ENCODE peak calls at places on chromosomes 3 and 15, in eight cellular contexts. Q is breast epithelium, V is HCT116, U is SK-N-SH, C is GM12891, G is stomach, R is suprapubic skin, O is prostate gland. B is an unnamed sample.

GRCh38 chr3:186520957-186521842 is 23.0 kb downstream of the CRYGS start:
- DNase-seq in Q (no peak), V (no peak), U (no peak), C (no peak), G (no peak), R (no peak), O (no peak), B (peak)

GRCh38 chr15:50873935-50874353 is 34.5 kb upstream of the AP4E1 start:
- DNase-seq in Q (no peak), V (no peak), U (no peak), C (no peak), G (no peak), R (no peak), O (no peak), B (no peak)

GRCh38 chr15:37771462-37771861 is 163.0 kb upstream of the TMCO5A start:
- DNase-seq in Q (no peak), V (no peak), U (no peak), C (no peak), G (no peak), R (no peak), O (no peak), B (no peak)

GRCh38 chr3:160376681-160377080 is 22.3 kb downstream of the IFT80 start:
- DNase-seq in Q (no peak), V (no peak), U (no peak), C (no peak), G (no peak), R (no peak), O (no peak), B (no peak)

GRCh38 chr3:160134964-160135363 is 90.3 kb upstream of the C3orf80 start:
- DNase-seq in Q (no peak), V (no peak), U (no peak), C (no peak), G (no peak), R (no peak), O (no peak), B (no peak)

GRCh38 chr15:99283739-99284138 is 32.5 kb downstream of the LRRC28 start:
- DNase-seq in Q (no peak), V (no peak), U (no peak), C (no peak), G (no peak), R (no peak), O (no peak), B (no peak)

GRCh38 chr15:28208583-28208982 is 109.5 kb upstream of the OCA2 start:
- DNase-seq in Q (no peak), V (no peak), U (no peak), C (no peak), G (no peak), R (no peak), O (no peak), B (no peak)

GRCh38 chr15:93288718-93289117 is 199.7 kb upstream of the RGMA start:
- DNase-seq in Q (no peak), V (no peak), U (no peak), C (no peak), G (no peak), R (no peak), O (no peak), B (no peak)

GRCh38 chr3:97960561-97961275 is 11.5 kb downstream of the RIOX2 start:
- DNase-seq in Q (no peak), V (no peak), U (no peak), C (no peak), G (no peak), R (no peak), O (no peak), B (no peak)

GRCh38 chr3:58260261-58260731 is 22.7 kb downstream of the ABHD6 start:
- DNase-seq in Q (no peak), V (peak), U (no peak), C (no peak), G (no peak), R (no peak), O (no peak), B (no peak)
- TF ChIP-seq POLR2AphosphoS5 in Q (no peak), V (no peak), U (no peak), C (no peak), G (no peak), R (no peak), O (no peak), B (no peak)

GRCh38 chr15:88537591-88538317 is 8.7 kb downstream of the DET1 start:
- DNase-seq in Q (no peak), V (no peak), U (no peak), C (no peak), G (no peak), R (no peak), O (no peak), B (no peak)

GRCh38 chr15:88539441-88539840 is 7.0 kb downstream of the DET1 start:
- DNase-seq in Q (no peak), V (no peak), U (no peak), C (no peak), G (no peak), R (no peak), O (no peak), B (no peak)

GRCh38 chr15:88535607-88536313 is 10.7 kb downstream of the DET1 start:
- DNase-seq in Q (no peak), V (no peak), U (no peak), C (no peak), G (no peak), R (no peak), O (no peak), B (no peak)

GRCh38 chr15:88533376-88533775 is 13.1 kb downstream of the DET1 start:
- DNase-seq in Q (no peak), V (no peak), U (no peak), C (no peak), G (no peak), R (no peak), O (no peak), B (no peak)

DNA sequence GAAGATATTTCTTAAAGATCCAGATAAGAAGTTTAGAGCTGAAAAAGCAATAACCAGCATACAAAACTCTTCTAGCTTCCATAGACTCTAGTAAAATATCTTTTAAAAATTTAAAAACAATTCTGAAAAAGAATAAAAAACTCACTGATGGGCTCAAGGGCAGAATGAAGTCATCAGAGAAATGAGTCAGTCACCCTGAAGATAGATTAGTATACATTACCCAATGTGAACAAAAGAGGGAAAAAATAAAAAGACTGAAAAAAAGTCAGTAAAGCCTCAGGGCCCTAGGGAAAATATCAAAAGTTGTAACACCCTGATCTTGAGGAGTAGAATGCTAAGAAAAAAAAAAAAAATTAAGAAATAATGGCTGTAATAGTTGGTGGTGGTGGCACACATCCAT is 11.4 kb downstream of the DET1 start:
- DNase-seq in Q (no peak), V (no peak), U (no peak), C (no peak), G (no peak), R (no peak), O (no peak), B (no peak)
- TF ChIP-seq POLR2AphosphoS5 in Q (no peak), V (no peak), U (no peak), C (no peak), G (no peak), R (no peak), O (no peak), B (no peak)

DNA sequence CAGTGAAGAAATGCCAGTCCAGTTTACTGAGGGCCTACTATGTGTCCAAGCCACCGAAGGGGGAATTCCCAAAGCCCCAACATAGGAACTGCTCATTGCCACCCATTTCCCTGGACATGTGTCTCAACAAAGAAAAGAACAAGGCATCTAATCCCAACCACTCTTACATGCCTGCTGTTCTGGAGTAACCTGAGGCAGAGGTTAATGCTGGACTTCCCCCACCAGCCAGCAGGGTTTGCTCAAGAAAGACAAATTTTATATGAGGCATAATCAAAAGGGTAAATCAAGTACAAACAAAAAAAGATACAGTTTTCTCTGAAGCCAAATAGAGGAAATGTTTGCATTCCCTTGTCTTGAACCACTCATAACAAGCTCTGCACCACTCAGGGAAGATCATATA is 4.1 kb downstream of the ADCY5 start:
- DNase-seq in Q (no peak), V (no peak), U (no peak), C (no peak), G (no peak), R (no peak), O (no peak), B (no peak)
- TF ChIP-seq POLR2AphosphoS5 in Q (no peak), V (no peak), U (no peak), C (no peak), G (no peak), R (no peak), O (no peak), B (no peak)

GRCh38 chr3:126527455-126528211 is 3.7 kb downstream of the CHST13 start:
- DNase-seq in Q (no peak), V (no peak), U (no peak), C (no peak), G (no peak), R (no peak), O (no peak), B (no peak)

GRCh38 chr3:126528419-126528799 is 4.5 kb downstream of the CHST13 start:
- DNase-seq in Q (no peak), V (no peak), U (no peak), C (no peak), G (no peak), R (no peak), O (no peak), B (no peak)

GRCh38 chr3:126529585-126530170 is 5.7 kb downstream of the CHST13 start:
- DNase-seq in Q (no peak), V (no peak), U (no peak), C (no peak), G (no peak), R (no peak), O (no peak), B (no peak)

GRCh38 chr3:126530171-126531050 is 6.5 kb downstream of the CHST13 start:
- DNase-seq in Q (no peak), V (no peak), U (no peak), C (no peak), G (peak), R (no peak), O (no peak), B (no peak)

GRCh38 chr3:126528800-126529541 is 5.0 kb downstream of the CHST13 start:
- DNase-seq in Q (no peak), V (no peak), U (peak), C (no peak), G (no peak), R (no peak), O (no peak), B (no peak)
- TF ChIP-seq POLR2AphosphoS5 in Q (no peak), V (no peak), U (no peak), C (no peak), G (no peak), R (no peak), O (no peak), B (no peak)

DNA sequence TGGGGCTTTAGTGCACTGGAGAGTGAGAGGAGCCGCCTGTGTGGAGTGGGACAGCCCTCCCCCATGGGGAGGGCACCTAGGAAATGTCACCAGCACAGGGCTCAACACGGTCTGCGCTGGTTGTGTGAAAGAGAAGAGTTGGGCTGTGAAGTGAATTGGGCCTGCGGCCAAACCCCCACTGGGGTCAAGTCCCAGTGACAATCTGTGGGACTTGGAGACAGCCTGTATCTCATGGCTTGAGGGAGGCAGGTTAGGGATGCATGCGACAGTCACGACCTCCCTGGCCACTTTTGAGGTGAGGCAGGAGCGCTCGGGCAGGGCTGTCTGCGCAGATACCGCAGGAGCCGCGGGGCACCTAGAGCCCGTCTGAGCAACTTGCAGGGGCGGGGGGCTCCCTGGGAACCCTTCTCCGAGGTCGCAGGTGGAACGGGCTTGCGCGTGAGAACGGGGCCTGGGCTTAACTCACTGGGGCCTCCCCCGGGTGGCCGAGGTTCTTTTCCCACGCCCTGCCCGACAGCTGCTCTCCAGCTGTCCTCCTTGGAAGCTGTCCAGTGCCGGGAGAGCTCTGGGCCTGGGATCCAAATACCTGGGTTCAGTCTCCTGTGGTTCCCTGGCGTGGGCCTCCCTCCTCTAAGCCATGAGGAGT is 77.4 kb downstream of the SNRK start:
- DNase-seq in Q (no peak), V (no peak), U (no peak), C (no peak), G (no peak), R (no peak), O (no peak), B (no peak)
- TF ChIP-seq POLR2AphosphoS5 in Q (no peak), V (no peak), U (no peak), C (no peak), G (no peak), R (no peak), O (no peak), B (no peak)

GRCh38 chr3:116145613-116146012 is 299.7 kb downstream of the LSAMP start:
- DNase-seq in Q (no peak), V (no peak), U (no peak), C (no peak), G (no peak), R (no peak), O (no peak), B (no peak)

GRCh38 chr3:116139607-116140006 is 305.7 kb downstream of the LSAMP start:
- DNase-seq in Q (no peak), V (no peak), U (no peak), C (no peak), G (no peak), R (no peak), O (no peak), B (no peak)

GRCh38 chr3:116141724-116142123 is 303.6 kb downstream of the LSAMP start:
- DNase-seq in Q (no peak), V (no peak), U (no peak), C (no peak), G (no peak), R (no peak), O (no peak), B (no peak)

GRCh38 chr3:116135462-116135861 is 309.8 kb downstream of the LSAMP start:
- DNase-seq in Q (no peak), V (no peak), U (peak), C (no peak), G (no peak), R (no peak), O (peak), B (no peak)

DNA sequence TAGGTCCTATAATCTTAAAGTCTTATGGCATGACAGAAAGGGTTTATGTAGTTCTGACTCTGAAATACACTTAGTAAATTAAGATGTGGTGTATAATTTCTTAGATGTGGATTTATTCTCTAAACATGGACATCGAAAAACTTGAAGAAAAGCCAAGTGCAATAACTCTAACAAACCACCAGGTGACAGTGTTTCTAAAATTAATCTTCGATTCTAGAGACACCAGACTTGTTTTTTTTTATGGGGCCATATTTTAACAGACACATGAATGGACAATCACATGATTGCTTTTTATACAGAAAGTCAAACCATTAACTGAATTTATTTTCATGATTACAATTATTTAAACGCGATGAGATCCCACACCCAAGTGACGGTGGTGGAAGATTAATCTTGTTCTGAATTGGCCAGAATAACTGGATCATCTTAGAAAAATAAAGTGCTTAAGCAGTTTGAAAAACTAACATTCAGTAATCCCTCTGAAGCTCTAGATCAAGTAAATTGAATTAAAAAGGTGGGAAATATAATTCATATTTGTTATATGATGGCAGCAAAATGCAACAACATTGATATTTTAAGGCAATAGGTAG is 305.1 kb downstream of the LSAMP start:
- DNase-seq in Q (no peak), V (peak), U (no peak), C (no peak), G (no peak), R (no peak), O (no peak), B (peak)
- TF ChIP-seq POLR2AphosphoS5 in Q (no peak), V (no peak), U (no peak), C (no peak), G (no peak), R (no peak), O (no peak), B (no peak)

GRCh38 chr15:90644526-90644925 is 72.6 kb upstream of the BLM start:
- DNase-seq in Q (no peak), V (no peak), U (no peak), C (no peak), G (no peak), R (no peak), O (no peak), B (no peak)

GRCh38 chr15:90641581-90642463 is 75.3 kb upstream of the BLM start:
- DNase-seq in Q (no peak), V (no peak), U (no peak), C (no peak), G (no peak), R (no peak), O (no peak), B (no peak)

GRCh38 chr15:90643301-90643632 is 73.9 kb upstream of the BLM start:
- DNase-seq in Q (no peak), V (no peak), U (no peak), C (no peak), G (no peak), R (no peak), O (no peak), B (no peak)

GRCh38 chr15:90640862-90641261 is 76.3 kb upstream of the BLM start:
- DNase-seq in Q (no peak), V (no peak), U (no peak), C (no peak), G (no peak), R (no peak), O (no peak), B (no peak)

DNA sequence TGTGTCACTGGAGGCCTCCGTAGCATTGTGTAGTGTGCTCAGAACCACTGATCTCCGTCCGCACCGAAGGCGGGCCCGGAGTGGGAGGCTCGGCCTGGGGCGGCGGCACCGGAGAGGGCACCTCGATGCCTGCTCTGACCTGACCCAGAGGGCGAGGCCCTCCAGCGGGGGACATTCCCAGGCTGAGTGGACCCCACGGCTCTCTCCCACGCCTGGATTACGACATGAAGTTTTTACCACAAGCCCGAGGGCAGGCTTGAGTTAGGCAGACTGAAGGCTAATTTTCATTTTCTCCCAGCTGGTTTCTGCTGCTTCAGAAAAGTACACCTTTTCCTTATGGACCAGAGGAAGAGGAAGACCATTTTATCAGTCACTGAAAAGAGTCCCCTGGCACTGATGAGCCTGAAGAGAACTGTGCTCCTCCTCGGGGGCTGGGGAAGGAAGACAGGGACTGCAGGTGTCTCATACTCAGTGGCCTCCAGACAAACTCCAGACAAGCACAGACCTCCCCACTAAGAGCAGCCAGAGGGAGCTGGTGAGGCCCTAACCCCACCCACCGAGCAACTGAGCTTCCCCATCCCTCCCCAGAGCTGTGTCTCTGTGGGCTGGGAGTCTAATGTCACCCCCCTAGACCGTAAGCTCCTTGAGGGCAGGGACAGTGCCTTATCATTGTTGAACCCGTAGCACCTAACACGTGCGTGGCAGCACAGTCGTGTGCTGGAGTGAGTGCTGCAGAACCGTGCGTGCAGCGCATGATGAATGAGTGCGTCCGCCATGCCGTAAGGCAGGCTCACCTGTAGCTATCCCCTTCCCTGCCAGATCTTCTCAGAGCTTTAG is 74.5 kb upstream of the BLM start:
- DNase-seq in Q (no peak), V (no peak), U (no peak), C (no peak), G (no peak), R (no peak), O (no peak), B (peak)
- TF ChIP-seq POLR2AphosphoS5 in Q (no peak), V (no peak), U (no peak), C (no peak), G (no peak), R (no peak), O (no peak), B (no peak)

GRCh38 chr3:20079621-20080020 is 39.4 kb downstream of the KAT2B start:
- DNase-seq in Q (no peak), V (no peak), U (no peak), C (no peak), G (no peak), R (no peak), O (no peak), B (no peak)

GRCh38 chr3:20083253-20083652 is 43.0 kb downstream of the KAT2B start:
- DNase-seq in Q (no peak), V (no peak), U (no peak), C (no peak), G (no peak), R (no peak), O (no peak), B (no peak)

GRCh38 chr3:20083953-20084352 is 43.7 kb downstream of the KAT2B start:
- DNase-seq in Q (no peak), V (no peak), U (no peak), C (no peak), G (no peak), R (no peak), O (no peak), B (no peak)

GRCh38 chr3:20078194-20078709 is 38.0 kb downstream of the KAT2B start:
- DNase-seq in Q (no peak), V (no peak), U (no peak), C (no peak), G (no peak), R (no peak), O (no peak), B (no peak)

DNA sequence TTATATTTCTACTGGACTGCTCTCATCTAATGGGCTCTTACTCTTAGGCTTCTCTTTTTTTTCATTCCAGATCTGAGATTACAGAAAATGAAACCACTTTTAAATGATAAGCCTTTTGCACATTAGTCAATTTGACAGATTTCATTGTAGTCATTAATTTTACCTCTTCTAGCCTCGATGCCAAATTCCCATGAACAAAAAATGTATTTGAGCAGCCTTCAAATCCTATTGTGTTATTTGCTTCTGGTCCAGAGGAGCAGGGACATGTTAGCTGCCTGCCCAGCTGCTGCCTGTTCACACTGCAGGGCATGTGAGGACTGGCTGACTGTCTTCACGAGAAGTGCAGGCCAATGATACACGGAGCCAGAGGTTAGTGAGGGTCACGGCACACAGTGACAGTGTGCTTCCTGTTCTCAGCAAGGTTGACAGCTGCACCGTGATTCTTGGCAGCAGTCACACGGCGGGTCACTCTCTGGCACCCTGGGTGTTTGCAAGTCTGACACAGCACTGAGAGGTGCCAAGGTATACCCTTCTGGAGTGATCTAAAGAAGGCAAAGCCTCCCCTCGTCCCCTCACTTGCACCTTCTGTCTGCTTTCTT is 40.8 kb downstream of the KAT2B start:
- DNase-seq in Q (peak), V (no peak), U (peak), C (no peak), G (peak), R (peak), O (peak), B (no peak)
- TF ChIP-seq POLR2AphosphoS5 in Q (peak), V (no peak), U (no peak), C (peak), G (peak), R (no peak), O (peak), B (no peak)

B was measured in GM23338.